ENCODE peak calls at places on chromosomes 13 and 19, in five cellular contexts. One of them, this sample, is unnamed.

GRCh38 chr19:47157455-47158321 is 27.1 kb downstream of the SAE1 start:
- DNase-seq in hippocampal formation: no peak
- DNase-seq in HT1080: peak; percentile 12
- DNase-seq in activated T-helper 1 cell treated with anti-CD3 and anti-CD28 coated beads, Interleukin-12 subunit alpha, Interleukin-12 subunit beta, Interleukin-2, Interleukin-4 antibody, amounts not matched to agents 30 ng/mL and 10 ng/mL and 1 ng/mL, durations not matched to agents 14 hours and 24 hours and 36 hours: peak; percentile 23
- DNase-seq in RKO: no peak
- DNase-seq in this sample: no peak

GRCh38 chr19:21115430-21115829 is 26.4 kb upstream of the ZNF431 start:
- DNase-seq in hippocampal formation: no peak
- DNase-seq in HT1080: no peak
- DNase-seq in activated T-helper 1 cell treated with anti-CD3 and anti-CD28 coated beads, Interleukin-12 subunit alpha, Interleukin-12 subunit beta, Interleukin-2, Interleukin-4 antibody, amounts not matched to agents 30 ng/mL and 10 ng/mL and 1 ng/mL, durations not matched to agents 14 hours and 24 hours and 36 hours: no peak
- DNase-seq in RKO: no peak
- DNase-seq in this sample: no peak

GRCh38 chr19:40241809-40242384 is 15.4 kb upstream of the CCNP start:
- DNase-seq in hippocampal formation: peak; percentile 93
- DNase-seq in HT1080: no peak
- DNase-seq in activated T-helper 1 cell treated with anti-CD3 and anti-CD28 coated beads, Interleukin-12 subunit alpha, Interleukin-12 subunit beta, Interleukin-2, Interleukin-4 antibody, amounts not matched to agents 30 ng/mL and 10 ng/mL and 1 ng/mL, durations not matched to agents 14 hours and 24 hours and 36 hours: no peak
- DNase-seq in RKO: no peak
- DNase-seq in this sample: no peak

GRCh38 chr19:49340069-49340864 is 5.1 kb downstream of the CD37 start:
- DNase-seq in hippocampal formation: no peak
- DNase-seq in HT1080: no peak
- DNase-seq in activated T-helper 1 cell treated with anti-CD3 and anti-CD28 coated beads, Interleukin-12 subunit alpha, Interleukin-12 subunit beta, Interleukin-2, Interleukin-4 antibody, amounts not matched to agents 30 ng/mL and 10 ng/mL and 1 ng/mL, durations not matched to agents 14 hours and 24 hours and 36 hours: no peak
- DNase-seq in RKO: no peak
- DNase-seq in this sample: no peak

GRCh38 chr19:48746738-48747575 is at the start of gene IZUMO1:
- DNase-seq in hippocampal formation: peak; percentile 55
- DNase-seq in HT1080: peak; percentile 44
- DNase-seq in activated T-helper 1 cell treated with anti-CD3 and anti-CD28 coated beads, Interleukin-12 subunit alpha, Interleukin-12 subunit beta, Interleukin-2, Interleukin-4 antibody, amounts not matched to agents 30 ng/mL and 10 ng/mL and 1 ng/mL, durations not matched to agents 14 hours and 24 hours and 36 hours: peak; percentile 62
- DNase-seq in RKO: no peak
- DNase-seq in this sample: peak; percentile 11

GRCh38 chr19:51001495-51001894 is at the start of gene KLK8:
- DNase-seq in hippocampal formation: no peak
- DNase-seq in HT1080: no peak
- DNase-seq in activated T-helper 1 cell treated with anti-CD3 and anti-CD28 coated beads, Interleukin-12 subunit alpha, Interleukin-12 subunit beta, Interleukin-2, Interleukin-4 antibody, amounts not matched to agents 30 ng/mL and 10 ng/mL and 1 ng/mL, durations not matched to agents 14 hours and 24 hours and 36 hours: no peak
- DNase-seq in RKO: no peak
- DNase-seq in this sample: no peak

GRCh38 chr19:18612772-18613588 is at the start of gene TMEM59L:
- DNase-seq in hippocampal formation: peak; percentile 36
- DNase-seq in HT1080: no peak
- DNase-seq in activated T-helper 1 cell treated with anti-CD3 and anti-CD28 coated beads, Interleukin-12 subunit alpha, Interleukin-12 subunit beta, Interleukin-2, Interleukin-4 antibody, amounts not matched to agents 30 ng/mL and 10 ng/mL and 1 ng/mL, durations not matched to agents 14 hours and 24 hours and 36 hours: peak; percentile 21
- DNase-seq in RKO: no peak
- DNase-seq in this sample: peak; percentile 22

GRCh38 chr19:1651061-1651547 is 1.3 kb downstream of the TCF3 start:
- DNase-seq in hippocampal formation: no peak
- DNase-seq in HT1080: peak; percentile 13
- DNase-seq in activated T-helper 1 cell treated with anti-CD3 and anti-CD28 coated beads, Interleukin-12 subunit alpha, Interleukin-12 subunit beta, Interleukin-2, Interleukin-4 antibody, amounts not matched to agents 30 ng/mL and 10 ng/mL and 1 ng/mL, durations not matched to agents 14 hours and 24 hours and 36 hours: peak; percentile 37
- DNase-seq in RKO: peak; percentile 58
- DNase-seq in this sample: peak; percentile 75

GRCh38 chr19:1106841-1107654 is 3.3 kb downstream of the GPX4 start:
- DNase-seq in hippocampal formation: no peak
- DNase-seq in HT1080: no peak
- DNase-seq in activated T-helper 1 cell treated with anti-CD3 and anti-CD28 coated beads, Interleukin-12 subunit alpha, Interleukin-12 subunit beta, Interleukin-2, Interleukin-4 antibody, amounts not matched to agents 30 ng/mL and 10 ng/mL and 1 ng/mL, durations not matched to agents 14 hours and 24 hours and 36 hours: no peak
- DNase-seq in RKO: peak; percentile 79
- DNase-seq in this sample: no peak

GRCh38 chr19:11355160-11356073 is at the start of gene PLPPR2:
- DNase-seq in hippocampal formation: peak; percentile 72
- DNase-seq in HT1080: no peak
- DNase-seq in activated T-helper 1 cell treated with anti-CD3 and anti-CD28 coated beads, Interleukin-12 subunit alpha, Interleukin-12 subunit beta, Interleukin-2, Interleukin-4 antibody, amounts not matched to agents 30 ng/mL and 10 ng/mL and 1 ng/mL, durations not matched to agents 14 hours and 24 hours and 36 hours: peak; percentile 79
- DNase-seq in RKO: peak; percentile 86
- DNase-seq in this sample: peak; percentile 75

GRCh38 chr19:13164370-13165090 is 14.3 kb downstream of the IER2 start:
- DNase-seq in hippocampal formation: no peak
- DNase-seq in HT1080: peak; percentile 98
- DNase-seq in activated T-helper 1 cell treated with anti-CD3 and anti-CD28 coated beads, Interleukin-12 subunit alpha, Interleukin-12 subunit beta, Interleukin-2, Interleukin-4 antibody, amounts not matched to agents 30 ng/mL and 10 ng/mL and 1 ng/mL, durations not matched to agents 14 hours and 24 hours and 36 hours: peak; percentile 45
- DNase-seq in RKO: no peak
- DNase-seq in this sample: peak; percentile 19

GRCh38 chr13:109182777-109183465 is 553.5 kb downstream of the MYO16 start:
- DNase-seq in hippocampal formation: no peak
- DNase-seq in HT1080: no peak
- DNase-seq in activated T-helper 1 cell treated with anti-CD3 and anti-CD28 coated beads, Interleukin-12 subunit alpha, Interleukin-12 subunit beta, Interleukin-2, Interleukin-4 antibody, amounts not matched to agents 30 ng/mL and 10 ng/mL and 1 ng/mL, durations not matched to agents 14 hours and 24 hours and 36 hours: no peak
- DNase-seq in RKO: no peak
- DNase-seq in this sample: no peak

GRCh38 chr19:6042776-6043726 is 65.1 kb upstream of the RANBP3 start:
- DNase-seq in hippocampal formation: no peak
- DNase-seq in HT1080: no peak
- DNase-seq in activated T-helper 1 cell treated with anti-CD3 and anti-CD28 coated beads, Interleukin-12 subunit alpha, Interleukin-12 subunit beta, Interleukin-2, Interleukin-4 antibody, amounts not matched to agents 30 ng/mL and 10 ng/mL and 1 ng/mL, durations not matched to agents 14 hours and 24 hours and 36 hours: no peak
- DNase-seq in RKO: no peak
- DNase-seq in this sample: no peak

GRCh38 chr13:91722267-91722884 is 324.0 kb downstream of the GPC5 start:
- DNase-seq in hippocampal formation: peak; percentile 27
- DNase-seq in HT1080: peak; percentile 33
- DNase-seq in activated T-helper 1 cell treated with anti-CD3 and anti-CD28 coated beads, Interleukin-12 subunit alpha, Interleukin-12 subunit beta, Interleukin-2, Interleukin-4 antibody, amounts not matched to agents 30 ng/mL and 10 ng/mL and 1 ng/mL, durations not matched to agents 14 hours and 24 hours and 36 hours: no peak
- DNase-seq in RKO: peak; percentile 51
- DNase-seq in this sample: no peak

GRCh38 chr19:5292453-5292842 is 48.2 kb downstream of the PTPRS start:
- DNase-seq in hippocampal formation: peak; percentile 49
- DNase-seq in HT1080: no peak
- DNase-seq in activated T-helper 1 cell treated with anti-CD3 and anti-CD28 coated beads, Interleukin-12 subunit alpha, Interleukin-12 subunit beta, Interleukin-2, Interleukin-4 antibody, amounts not matched to agents 30 ng/mL and 10 ng/mL and 1 ng/mL, durations not matched to agents 14 hours and 24 hours and 36 hours: no peak
- DNase-seq in RKO: no peak
- DNase-seq in this sample: peak; percentile 16